ENCODE peak calls at places on chromosomes 5 and 9, in seven cellular contexts. One of them, this sample, is unnamed.

GRCh38 chr9:72596451-72597180 is 75.2 kb downstream of the TMC1 start:
- DNase-seq in sigmoid colon: no peak
- DNase-seq in tibial nerve: no peak
- DNase-seq in stomach: no peak
- DNase-seq in K562: no peak
- DNase-seq in transverse colon: no peak
- DNase-seq in A549: no peak
- DNase-seq in this sample: no peak

GRCh38 chr9:119086590-119086989 is 282.6 kb downstream of the BRINP1 start:
- DNase-seq in tibial nerve: no peak
- DNase-seq in K562: no peak
- DNase-seq in sigmoid colon: no peak
- DNase-seq in A549: no peak
- DNase-seq in stomach: no peak
- DNase-seq in transverse colon: no peak
- DNase-seq in this sample: no peak

GRCh38 chr9:19465571-19466267 is 56.9 kb downstream of the ACER2 start:
- DNase-seq in tibial nerve: no peak
- DNase-seq in stomach: no peak
- DNase-seq in transverse colon: no peak
- DNase-seq in sigmoid colon: no peak
- DNase-seq in K562: no peak
- DNase-seq in A549: no peak
- DNase-seq in this sample: no peak

GRCh38 chr5:110268985-110269384 is 457.5 kb downstream of the TMEM232 start:
- DNase-seq in sigmoid colon: no peak
- DNase-seq in tibial nerve: no peak
- DNase-seq in A549: no peak
- DNase-seq in K562: no peak
- DNase-seq in transverse colon: no peak
- DNase-seq in stomach: no peak
- DNase-seq in this sample: no peak

GRCh38 chr5:91110709-91111108 is 272.4 kb downstream of the ARRDC3 start:
- DNase-seq in sigmoid colon: peak
- DNase-seq in A549: no peak
- DNase-seq in transverse colon: no peak
- DNase-seq in stomach: no peak
- DNase-seq in tibial nerve: no peak
- DNase-seq in K562: no peak
- DNase-seq in this sample: no peak

GRCh38 chr9:37523916-37524315 is 38.2 kb downstream of the POLR1E start:
- DNase-seq in transverse colon: no peak
- DNase-seq in sigmoid colon: no peak
- DNase-seq in tibial nerve: no peak
- DNase-seq in A549: no peak
- DNase-seq in stomach: no peak
- DNase-seq in K562: no peak
- DNase-seq in this sample: no peak

GRCh38 chr9:105690742-105691141 is 3.6 kb upstream of the TMEM38B start:
- DNase-seq in stomach: no peak
- DNase-seq in A549: peak
- DNase-seq in sigmoid colon: no peak
- DNase-seq in tibial nerve: no peak
- DNase-seq in transverse colon: no peak
- DNase-seq in K562: peak
- DNase-seq in this sample: no peak

GRCh38 chr5:38257236-38258036 is 923 bp upstream of the EGFLAM start:
- DNase-seq in sigmoid colon: no peak
- DNase-seq in tibial nerve: no peak
- DNase-seq in transverse colon: no peak
- DNase-seq in stomach: no peak
- DNase-seq in K562: no peak
- DNase-seq in A549: no peak
- DNase-seq in this sample: peak

GRCh38 chr5:95018511-95018910 is 266.4 kb downstream of the MCTP1 start:
- DNase-seq in tibial nerve: no peak
- DNase-seq in transverse colon: no peak
- DNase-seq in A549: no peak
- DNase-seq in stomach: no peak
- DNase-seq in sigmoid colon: no peak
- DNase-seq in K562: no peak
- DNase-seq in this sample: no peak

GRCh38 chr5:75089137-75089536 is 36.8 kb upstream of the GCNT4 start:
- DNase-seq in stomach: no peak
- DNase-seq in tibial nerve: no peak
- DNase-seq in K562: no peak
- DNase-seq in transverse colon: no peak
- DNase-seq in sigmoid colon: no peak
- DNase-seq in A549: no peak
- DNase-seq in this sample: no peak

GRCh38 chr5:101590384-101590783 is 687.3 kb upstream of the ST8SIA4 start:
- DNase-seq in A549: no peak
- DNase-seq in transverse colon: no peak
- DNase-seq in sigmoid colon: no peak
- DNase-seq in tibial nerve: no peak
- DNase-seq in K562: no peak
- DNase-seq in stomach: no peak
- DNase-seq in this sample: no peak

GRCh38 chr9:123871781-123872180 is 58.1 kb downstream of the DENND1A start:
- DNase-seq in stomach: no peak
- DNase-seq in sigmoid colon: no peak
- DNase-seq in A549: no peak
- DNase-seq in K562: no peak
- DNase-seq in tibial nerve: no peak
- DNase-seq in transverse colon: no peak
- DNase-seq in this sample: no peak

GRCh38 chr5:167626341-167627118 is 664.9 kb upstream of the WWC1 start:
- DNase-seq in A549: no peak
- DNase-seq in sigmoid colon: no peak
- DNase-seq in transverse colon: no peak
- DNase-seq in K562: no peak
- DNase-seq in tibial nerve: no peak
- DNase-seq in stomach: no peak
- DNase-seq in this sample: no peak

GRCh38 chr5:171207256-171207866 is 101.7 kb upstream of the TLX3 start:
- DNase-seq in transverse colon: no peak
- DNase-seq in K562: peak
- DNase-seq in A549: peak
- DNase-seq in tibial nerve: no peak
- DNase-seq in sigmoid colon: no peak
- DNase-seq in stomach: no peak
- DNase-seq in this sample: no peak

GRCh38 chr5:61675015-61675692 is 343.1 kb downstream of the ZSWIM6 start:
- DNase-seq in sigmoid colon: no peak
- DNase-seq in stomach: no peak
- DNase-seq in K562: no peak
- DNase-seq in transverse colon: peak
- DNase-seq in tibial nerve: no peak
- DNase-seq in A549: peak
- DNase-seq in this sample: no peak

GRCh38 chr5:123882946-123883345 is 371.0 kb downstream of the CSNK1G3 start:
- DNase-seq in sigmoid colon: no peak
- DNase-seq in K562: no peak
- DNase-seq in tibial nerve: no peak
- DNase-seq in stomach: no peak
- DNase-seq in transverse colon: no peak
- DNase-seq in A549: no peak
- DNase-seq in this sample: no peak
- TF ChIP-seq EP300 in sigmoid colon: no peak
- TF ChIP-seq EP300 in K562: no peak
- TF ChIP-seq EP300 in tibial nerve: no peak
- TF ChIP-seq EP300 in stomach: no peak
- TF ChIP-seq EP300 in transverse colon: no peak
- TF ChIP-seq EP300 in A549: no peak
- TF ChIP-seq EP300 in this sample: no peak

DNA sequence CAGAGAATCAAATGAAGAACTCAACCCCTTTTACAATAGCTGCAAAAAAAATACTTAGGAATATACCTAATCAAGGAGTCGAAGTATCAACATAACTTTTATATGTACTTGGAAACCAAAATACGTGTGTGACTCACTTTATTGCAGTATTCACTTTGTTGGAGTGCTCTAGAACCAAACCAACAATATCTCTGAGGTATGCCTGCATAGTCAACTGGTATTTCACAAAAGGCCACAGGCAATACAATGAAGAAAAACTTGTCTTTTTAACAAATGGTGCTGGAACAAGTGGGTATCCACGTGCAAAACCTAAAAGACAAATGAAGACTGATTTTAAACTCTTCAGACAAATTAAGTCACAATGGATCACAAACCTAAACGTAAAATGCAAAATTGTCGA is 385.7 kb downstream of the TLE1 start:
- DNase-seq in tibial nerve: no peak
- DNase-seq in stomach: no peak
- DNase-seq in transverse colon: no peak
- DNase-seq in A549: no peak
- DNase-seq in sigmoid colon: no peak
- DNase-seq in K562: no peak
- DNase-seq in this sample: no peak
- TF ChIP-seq EP300 in tibial nerve: no peak
- TF ChIP-seq EP300 in stomach: no peak
- TF ChIP-seq EP300 in transverse colon: no peak
- TF ChIP-seq EP300 in A549: no peak
- TF ChIP-seq EP300 in sigmoid colon: no peak
- TF ChIP-seq EP300 in K562: no peak
- TF ChIP-seq EP300 in this sample: no peak

GRCh38 chr9:89935791-89936190 is 331.0 kb downstream of the GADD45G start:
- DNase-seq in sigmoid colon: no peak
- DNase-seq in transverse colon: no peak
- DNase-seq in stomach: no peak
- DNase-seq in A549: no peak
- DNase-seq in K562: no peak
- DNase-seq in tibial nerve: no peak
- DNase-seq in this sample: no peak

GRCh38 chr9:89929721-89930480 is 325.1 kb downstream of the GADD45G start:
- DNase-seq in sigmoid colon: no peak
- DNase-seq in K562: no peak
- DNase-seq in transverse colon: no peak
- DNase-seq in A549: no peak
- DNase-seq in stomach: no peak
- DNase-seq in tibial nerve: no peak
- DNase-seq in this sample: no peak

GRCh38 chr9:89937051-89937450 is 332.2 kb downstream of the GADD45G start:
- DNase-seq in sigmoid colon: no peak
- DNase-seq in A549: no peak
- DNase-seq in transverse colon: no peak
- DNase-seq in tibial nerve: no peak
- DNase-seq in stomach: no peak
- DNase-seq in K562: no peak
- DNase-seq in this sample: no peak

GRCh38 chr9:89935115-89935514 is 330.3 kb downstream of the GADD45G start:
- DNase-seq in transverse colon: no peak
- DNase-seq in A549: no peak
- DNase-seq in tibial nerve: no peak
- DNase-seq in stomach: no peak
- DNase-seq in K562: no peak
- DNase-seq in sigmoid colon: no peak
- DNase-seq in this sample: no peak

GRCh38 chr9:89933578-89933977 is 328.8 kb downstream of the GADD45G start:
- DNase-seq in K562: no peak
- DNase-seq in sigmoid colon: no peak
- DNase-seq in stomach: no peak
- DNase-seq in transverse colon: no peak
- DNase-seq in A549: no peak
- DNase-seq in tibial nerve: no peak
- DNase-seq in this sample: no peak
- TF ChIP-seq EP300 in K562: no peak
- TF ChIP-seq EP300 in sigmoid colon: no peak
- TF ChIP-seq EP300 in stomach: peak
- TF ChIP-seq EP300 in transverse colon: no peak
- TF ChIP-seq EP300 in A549: no peak
- TF ChIP-seq EP300 in tibial nerve: no peak
- TF ChIP-seq EP300 in this sample: no peak

GRCh38 chr9:130195638-130196037 is 23.4 kb downstream of the NCS1 start:
- DNase-seq in sigmoid colon: no peak
- DNase-seq in stomach: no peak
- DNase-seq in transverse colon: no peak
- DNase-seq in tibial nerve: no peak
- DNase-seq in A549: no peak
- DNase-seq in K562: no peak
- DNase-seq in this sample: no peak
- TF ChIP-seq EP300 in sigmoid colon: no peak
- TF ChIP-seq EP300 in stomach: peak
- TF ChIP-seq EP300 in transverse colon: no peak
- TF ChIP-seq EP300 in tibial nerve: no peak
- TF ChIP-seq EP300 in A549: no peak
- TF ChIP-seq EP300 in K562: no peak
- TF ChIP-seq EP300 in this sample: no peak

DNA sequence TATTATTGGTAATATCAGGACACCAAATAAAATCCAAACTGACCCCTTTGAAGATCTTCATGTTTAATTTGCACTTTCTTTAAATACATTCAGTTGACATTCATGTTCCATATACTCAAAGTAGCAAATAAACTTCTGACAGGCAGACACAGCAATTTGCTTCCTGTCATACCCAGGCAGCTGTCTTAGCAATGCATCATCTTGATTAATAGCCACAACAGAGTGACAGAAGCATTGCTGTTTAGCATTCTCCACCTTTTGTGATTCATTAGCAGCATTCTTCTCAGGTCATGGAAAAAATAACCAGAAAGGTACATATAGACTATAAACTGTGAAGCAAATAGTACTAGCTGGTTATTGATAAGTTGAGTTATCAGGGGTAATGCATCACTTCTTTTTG is 366.8 kb downstream of the CYLC2 start:
- DNase-seq in sigmoid colon: no peak
- DNase-seq in transverse colon: no peak
- DNase-seq in K562: no peak
- DNase-seq in A549: no peak
- DNase-seq in tibial nerve: no peak
- DNase-seq in stomach: no peak
- DNase-seq in this sample: no peak
- TF ChIP-seq EP300 in sigmoid colon: no peak
- TF ChIP-seq EP300 in transverse colon: no peak
- TF ChIP-seq EP300 in K562: no peak
- TF ChIP-seq EP300 in A549: no peak
- TF ChIP-seq EP300 in tibial nerve: no peak
- TF ChIP-seq EP300 in stomach: no peak
- TF ChIP-seq EP300 in this sample: no peak

GRCh38 chr9:98707158-98708102 is 1.3 kb downstream of the GABBR2 start:
- DNase-seq in stomach: peak
- DNase-seq in tibial nerve: no peak
- DNase-seq in sigmoid colon: no peak
- DNase-seq in K562: peak
- DNase-seq in A549: peak
- DNase-seq in transverse colon: no peak
- DNase-seq in this sample: no peak
- TF ChIP-seq EP300 in stomach: no peak
- TF ChIP-seq EP300 in tibial nerve: no peak
- TF ChIP-seq EP300 in sigmoid colon: no peak
- TF ChIP-seq EP300 in K562: no peak
- TF ChIP-seq EP300 in A549: no peak
- TF ChIP-seq EP300 in transverse colon: no peak
- TF ChIP-seq EP300 in this sample: no peak

GRCh38 chr5:104088876-104089778 is 526.5 kb upstream of the NUDT12 start:
- DNase-seq in transverse colon: no peak
- DNase-seq in A549: no peak
- DNase-seq in tibial nerve: no peak
- DNase-seq in K562: no peak
- DNase-seq in sigmoid colon: no peak
- DNase-seq in stomach: no peak
- DNase-seq in this sample: no peak
- TF ChIP-seq EP300 in transverse colon: no peak
- TF ChIP-seq EP300 in A549: no peak
- TF ChIP-seq EP300 in tibial nerve: no peak
- TF ChIP-seq EP300 in K562: peak
- TF ChIP-seq EP300 in sigmoid colon: no peak
- TF ChIP-seq EP300 in stomach: no peak
- TF ChIP-seq EP300 in this sample: no peak

This sample was measured in ovary.